ENCODE peak calls at places on chromosomes 16 and 17, in four cellular contexts. One of them, this sample, is unnamed.

GRCh38 chr17:32487460-32488176 is 825 bp downstream of the CDK5R1 start:
- DNase-seq in body of pancreas: no peak
- DNase-seq in activated T-helper 1 cell treated with Interleukin-2 at 50 U/mL for 16 hours: no peak
- DNase-seq in brain microvascular endothelial cell: no peak
- DNase-seq in this sample: no peak

GRCh38 chr16:82037666-82038065 is 2.6 kb downstream of the HSD17B2 start:
- DNase-seq in body of pancreas: no peak
- DNase-seq in activated T-helper 1 cell treated with Interleukin-2 at 50 U/mL for 16 hours: no peak
- DNase-seq in brain microvascular endothelial cell: peak
- DNase-seq in this sample: no peak

GRCh38 chr16:19948186-19949104 is 63.8 kb upstream of the GPRC5B start:
- DNase-seq in body of pancreas: no peak
- DNase-seq in activated T-helper 1 cell treated with Interleukin-2 at 50 U/mL for 16 hours: no peak
- DNase-seq in brain microvascular endothelial cell: no peak
- DNase-seq in this sample: no peak

GRCh38 chr17:1067282-1067956 is 70.5 kb downstream of the TIMM22 start:
- DNase-seq in body of pancreas: no peak
- DNase-seq in activated T-helper 1 cell treated with Interleukin-2 at 50 U/mL for 16 hours: no peak
- DNase-seq in brain microvascular endothelial cell: no peak
- DNase-seq in this sample: no peak

GRCh38 chr17:67867591-67867990 is 42.3 kb downstream of the BPTF start:
- DNase-seq in body of pancreas: no peak
- DNase-seq in activated T-helper 1 cell treated with Interleukin-2 at 50 U/mL for 16 hours: no peak
- DNase-seq in brain microvascular endothelial cell: no peak
- DNase-seq in this sample: no peak

GRCh38 chr16:85639529-85640253 is 26.6 kb downstream of the GSE1 start:
- DNase-seq in body of pancreas: peak
- DNase-seq in activated T-helper 1 cell treated with Interleukin-2 at 50 U/mL for 16 hours: no peak
- DNase-seq in brain microvascular endothelial cell: no peak
- DNase-seq in this sample: no peak

GRCh38 chr17:67656494-67657203 is 61.1 kb upstream of the NOL11 start:
- DNase-seq in body of pancreas: no peak
- DNase-seq in activated T-helper 1 cell treated with Interleukin-2 at 50 U/mL for 16 hours: no peak
- DNase-seq in brain microvascular endothelial cell: no peak
- DNase-seq in this sample: no peak

GRCh38 chr17:50264263-50265113 is 9.8 kb upstream of the TMEM92 start:
- DNase-seq in body of pancreas: no peak
- DNase-seq in activated T-helper 1 cell treated with Interleukin-2 at 50 U/mL for 16 hours: no peak
- DNase-seq in brain microvascular endothelial cell: peak
- DNase-seq in this sample: no peak

GRCh38 chr17:15323147-15323546 is 18.2 kb downstream of the TEKT3 start:
- DNase-seq in body of pancreas: no peak
- DNase-seq in activated T-helper 1 cell treated with Interleukin-2 at 50 U/mL for 16 hours: no peak
- DNase-seq in brain microvascular endothelial cell: no peak
- DNase-seq in this sample: no peak

GRCh38 chr16:53504665-53505064 is 1.7 kb upstream of the AKTIP start:
- DNase-seq in body of pancreas: no peak
- DNase-seq in activated T-helper 1 cell treated with Interleukin-2 at 50 U/mL for 16 hours: no peak
- DNase-seq in brain microvascular endothelial cell: peak
- DNase-seq in this sample: no peak

GRCh38 chr17:7184091-7184488 is 4.9 kb upstream of the ASGR1 start:
- DNase-seq in body of pancreas: peak
- DNase-seq in activated T-helper 1 cell treated with Interleukin-2 at 50 U/mL for 16 hours: no peak
- DNase-seq in brain microvascular endothelial cell: no peak
- DNase-seq in this sample: peak